ENCODE peak calls at places on chromosomes 13 and 19, in four cellular contexts. P, C, Y and L are unnamed samples.

GRCh38 chr13:70484931-70485330 is 376.7 kb upstream of the KLHL1 start:
- DNase-seq in Y (no peak), C (no peak), P (no peak), L (no peak)

GRCh38 chr19:28037186-28037585 is 1175.8 kb downstream of the UQCRFS1 start:
- DNase-seq in Y (no peak), C (no peak), P (no peak), L (no peak)

GRCh38 chr19:20969498-20969897 is 46.4 kb downstream of the ZNF85 start:
- DNase-seq in P (peak; percentile 57), Y (no peak), C (peak; percentile 17), L (no peak)

GRCh38 chr19:52533901-52534300 is 6.4 kb downstream of the ZNF808 start:
- DNase-seq in P (no peak), C (no peak), Y (no peak), L (no peak)

GRCh38 chr19:55283548-55284393 is at the start of gene BRSK1:
- DNase-seq in P (peak; percentile 26), C (no peak), Y (peak; percentile 75), L (no peak)

GRCh38 chr19:33559996-33560395 is 38.4 kb upstream of the PEPD start:
- DNase-seq in C (no peak), Y (no peak), P (no peak), L (no peak)

GRCh38 chr19:31730270-31730669 is 381.0 kb upstream of the TSHZ3 start:
- DNase-seq in Y (no peak), P (no peak), C (no peak), L (no peak)

GRCh38 chr13:114211446-114211845 is 23.3 kb upstream of the CDC16 start:
- DNase-seq in C (no peak), P (no peak), Y (no peak), L (no peak)

GRCh38 chr19:41407271-41407670 is 9.7 kb downstream of the BCKDHA start:
- DNase-seq in P (no peak), C (no peak), Y (no peak), L (no peak)
- TF ChIP-seq TCF7L2 in P (no peak), C (no peak), Y (no peak), L (no peak)

DNA sequence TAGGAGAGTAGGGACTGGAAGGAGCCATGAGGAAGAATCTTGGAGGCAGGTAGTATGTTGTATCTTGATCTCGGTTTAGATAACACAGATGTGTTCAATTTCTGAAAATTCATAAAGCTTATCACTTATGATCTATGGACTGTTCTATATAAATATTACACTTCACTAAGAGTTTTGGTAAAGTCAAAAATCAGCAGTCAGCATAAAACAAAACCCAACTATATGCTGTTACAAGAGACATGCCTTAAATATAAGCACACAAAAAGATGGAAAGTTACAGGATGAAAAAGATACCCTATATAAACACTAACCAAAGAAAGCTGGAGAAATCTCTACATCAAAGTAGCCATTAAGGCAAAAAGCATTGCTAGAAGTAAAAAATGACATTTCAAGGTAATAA is 4.5 kb upstream of the KASH5 start:
- DNase-seq in Y (no peak), P (no peak), C (no peak), L (no peak)
- H3K36me3 ChIP-seq in Y (no peaks in the 10 kb centered on the region), P (no peaks in the 10 kb centered on the region), C (no peaks in the 10 kb centered on the region), L (no peaks in the 10 kb centered on the region)

DNA sequence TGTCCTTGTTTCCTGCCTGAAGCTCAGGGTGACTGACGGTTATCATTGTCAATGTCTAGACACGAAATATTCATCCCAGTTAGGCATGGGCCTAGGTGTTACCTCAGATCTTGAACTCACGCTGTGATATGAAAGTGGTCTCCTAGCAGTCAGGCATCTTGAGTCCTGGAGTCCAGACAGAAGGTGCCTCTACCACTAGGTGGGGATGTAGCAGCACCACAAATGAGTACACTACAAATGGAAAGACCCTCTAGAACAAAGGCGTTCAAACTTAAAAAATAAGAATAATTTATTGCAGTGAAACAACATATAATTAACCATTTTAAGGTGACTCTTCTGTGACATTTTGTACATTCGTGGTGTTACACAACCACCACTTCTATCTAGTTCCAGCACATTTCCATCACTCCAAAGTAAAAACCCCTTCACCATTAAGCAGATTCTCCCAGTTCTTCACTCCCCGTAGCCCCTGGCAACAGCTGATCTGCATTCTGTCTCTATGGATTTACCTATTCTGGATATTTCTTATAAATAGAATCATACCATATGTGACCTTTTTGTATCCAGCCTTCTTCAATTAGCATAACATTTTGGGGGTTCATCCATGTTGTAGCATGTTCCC is 11.9 kb upstream of the FRY start:
- DNase-seq in P (peak; percentile 37), Y (peak; percentile 14), C (peak; percentile 73), L (no peak)
- TF ChIP-seq SIN3A in P (no peak), Y (no peak), C (no peak), L (no peak)

DNA sequence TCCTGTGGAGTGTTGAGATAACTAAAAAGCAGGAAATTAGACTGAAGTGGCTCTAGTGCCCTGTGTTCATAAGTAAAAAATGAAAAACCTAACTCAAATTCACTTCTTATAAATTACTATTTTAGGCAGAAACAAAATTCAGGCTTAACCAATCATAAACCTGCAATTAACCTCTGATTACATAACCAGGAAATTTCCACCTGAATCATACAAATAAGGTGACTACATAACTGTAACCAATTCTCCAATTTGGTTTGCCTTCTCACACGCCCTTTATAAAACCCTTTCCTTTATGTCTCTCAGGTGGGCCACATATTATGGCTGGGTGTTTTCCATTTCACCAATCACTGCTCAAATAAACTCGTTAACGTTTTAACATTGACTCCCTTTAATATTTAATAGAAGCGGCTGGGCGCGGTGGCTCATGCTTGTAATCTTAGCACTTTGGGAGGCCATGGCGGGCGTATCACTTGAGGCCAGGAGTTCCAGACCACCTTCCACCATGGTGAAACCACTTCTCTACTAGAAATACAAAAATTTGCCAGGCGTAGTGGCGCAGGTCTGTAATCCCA is 22.9 kb upstream of the ZNF724 start:
- DNase-seq in Y (no peak), P (no peak), C (no peak), L (no peak)
- TF ChIP-seq TCF7L2 in Y (no peak), P (no peak), C (no peak), L (no peak)

GRCh38 chr19:38288127-38288855 is 15.8 kb upstream of the C19orf33 start:
- DNase-seq in Y (no peak), C (no peak), P (no peak), L (no peak)

GRCh38 chr19:38287604-38288003 is 16.4 kb upstream of the C19orf33 start:
- DNase-seq in C (no peak), Y (no peak), P (no peak), L (no peak)

GRCh38 chr19:38291855-38292254 is 12.2 kb upstream of the C19orf33 start:
- DNase-seq in C (no peak), Y (no peak), P (no peak), L (no peak)

GRCh38 chr19:38290631-38291147 is 13.4 kb upstream of the C19orf33 start:
- DNase-seq in Y (no peak), P (no peak), C (no peak), L (no peak)

DNA sequence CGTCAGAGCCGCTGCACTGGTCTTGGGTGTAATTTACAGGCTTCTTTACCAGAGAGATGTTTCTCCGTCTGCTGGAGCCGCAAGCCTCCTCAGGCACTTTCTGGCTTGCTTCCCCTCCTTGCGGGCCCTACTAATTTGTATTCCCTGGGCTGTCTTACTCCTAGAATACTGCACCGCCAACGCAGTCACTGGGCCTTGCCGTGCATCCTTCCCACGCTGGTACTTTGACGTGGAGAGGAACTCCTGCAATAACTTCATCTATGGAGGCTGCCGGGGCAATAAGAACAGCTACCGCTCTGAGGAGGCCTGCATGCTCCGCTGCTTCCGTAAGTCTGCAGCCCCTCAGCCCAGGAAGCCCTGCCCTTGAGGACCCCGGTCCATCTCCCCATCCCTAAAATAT is 14.1 kb upstream of the C19orf33 start:
- DNase-seq in C (no peak), P (no peak), Y (no peak), L (no peak)
- H3K36me3 ChIP-seq in C (no peaks in the 10 kb centered on the region), P (peaks cover 40% of the 10 kb centered on the region), Y (no peaks in the 10 kb centered on the region), L (peaks cover 14% of the 10 kb centered on the region)

GRCh38 chr13:97658556-97658955 is 224.6 kb downstream of the RAP2A start:
- DNase-seq in P (no peak), Y (no peak), C (no peak), L (no peak)

GRCh38 chr13:97660488-97661086 is 226.6 kb downstream of the RAP2A start:
- DNase-seq in Y (no peak), C (no peak), P (no peak), L (no peak)

GRCh38 chr13:97653741-97654140 is 219.8 kb downstream of the RAP2A start:
- DNase-seq in Y (no peak), C (no peak), P (no peak), L (no peak)

DNA sequence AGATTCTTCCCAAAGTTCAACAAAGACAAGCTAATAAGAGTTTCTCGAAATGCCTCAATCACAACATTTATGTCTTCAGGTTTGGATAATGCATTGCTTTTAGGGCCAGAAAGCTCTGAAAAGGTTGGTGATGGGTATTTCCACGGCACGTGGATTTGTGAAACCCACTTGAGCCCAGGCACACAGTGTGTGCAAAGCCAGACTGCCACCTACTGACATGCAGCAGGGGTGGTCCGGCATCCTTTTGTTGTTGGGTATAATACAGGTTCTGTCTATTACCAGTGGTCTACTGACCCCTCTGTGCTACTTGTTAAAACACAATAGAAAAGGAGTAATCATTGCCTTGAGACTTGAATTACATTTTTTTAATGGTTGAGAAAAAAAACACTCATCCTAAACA is 225.6 kb downstream of the RAP2A start:
- DNase-seq in C (peak; percentile 13), Y (no peak), P (no peak), L (no peak)
- TF ChIP-seq SIN3A in C (no peak), Y (no peak), P (no peak), L (no peak)

DNA sequence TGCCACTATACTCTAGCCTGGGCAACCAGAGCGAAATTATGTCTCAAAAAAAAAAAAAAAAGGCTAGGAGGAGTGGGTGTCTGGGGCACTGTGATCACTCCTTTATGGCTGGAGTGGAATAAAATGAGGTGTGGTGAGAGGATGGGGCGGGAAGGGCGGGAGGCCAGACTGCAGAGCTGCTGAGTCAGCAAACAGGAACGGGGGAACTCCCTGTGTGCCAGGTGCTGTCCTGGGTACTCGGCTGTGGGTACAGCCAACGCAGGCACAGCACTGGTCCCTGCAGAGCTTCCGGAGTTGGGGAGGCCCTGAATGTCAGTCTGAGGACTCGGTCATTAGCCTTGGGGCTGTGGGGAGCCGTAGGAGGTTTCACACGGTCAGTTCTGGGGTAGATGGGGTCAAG is 5.7 kb downstream of the PRPF31 start:
- DNase-seq in C (no peak), P (no peak), Y (no peak), L (no peak)
- TF ChIP-seq TCF7L2 in C (no peak), P (no peak), Y (no peak), L (no peak)

DNA sequence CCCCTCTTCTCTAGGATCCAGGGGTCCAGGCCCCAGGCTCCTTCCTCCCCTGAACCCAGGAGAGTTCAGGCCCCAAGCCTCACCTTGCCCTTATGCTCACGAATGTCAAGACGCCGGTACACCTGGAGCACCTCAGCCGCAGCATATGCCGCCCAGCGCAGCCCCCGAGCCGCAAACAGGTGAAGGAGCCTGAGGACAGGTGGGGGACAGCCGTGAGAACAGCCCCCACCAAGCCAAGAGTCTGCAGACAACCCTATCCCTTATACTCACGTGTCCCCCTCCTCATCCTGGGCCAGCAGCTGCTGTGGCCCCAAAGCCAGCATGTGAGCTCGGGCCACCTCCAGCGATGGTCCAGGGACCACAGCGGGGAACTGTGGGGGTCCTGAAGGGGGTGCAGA is 3.7 kb downstream of the NFKBID start:
- DNase-seq in C (no peak), P (no peak), Y (no peak), L (no peak)
- H3K36me3 ChIP-seq in C (peaks cover 19% of the 10 kb centered on the region), P (peaks cover 20% of the 10 kb centered on the region), Y (peaks cover 39% of the 10 kb centered on the region), L (no peaks in the 10 kb centered on the region)

GRCh38 chr13:90008707-90009149 is 1338.8 kb upstream of the MIR17HG start:
- DNase-seq in C (no peak), P (no peak), Y (no peak), L (no peak)
- TF ChIP-seq SIN3A in C (no peak), P (no peak), Y (no peak), L (no peak)